ENCODE peak calls at places on chromosomes 12 and 14, in five cellular contexts. C, V, K, M and F are unnamed samples.

GRCh38 chr12:70895956-70896355 is 24.6 kb downstream of the PTPRR start:
- DNase-seq in K (no peak), C (no peak), V (no peak), M (no peak), F (no peak)

GRCh38 chr12:2302711-2303255 is 250.0 kb downstream of the CACNA1C start:
- DNase-seq in C (no peak), K (no peak), M (no peak), V (no peak), F (no peak)

GRCh38 chr14:99595034-99595433 is 9.0 kb downstream of the CCDC85C start:
- DNase-seq in M (no peak), V (no peak), K (no peak), C (no peak), F (no peak)

GRCh38 chr12:56469007-56469930 is 891 bp downstream of the SPRYD4 start:
- DNase-seq in V (peak), K (no peak), M (no peak), C (no peak), F (no peak)

GRCh38 chr12:92602476-92602875 is 100.3 kb upstream of the PLEKHG7 start:
- DNase-seq in C (peak), M (no peak), K (no peak), V (no peak), F (peak)

GRCh38 chr12:77916276-77916675 is 85.6 kb downstream of the NAV3 start:
- DNase-seq in M (no peak), K (no peak), V (no peak), C (no peak), F (no peak)

GRCh38 chr12:121025442-121026226 is 9.3 kb upstream of the C12orf43 start:
- DNase-seq in M (no peak), V (no peak), C (no peak), K (no peak), F (no peak)

GRCh38 chr14:59275668-59276067 is 87.2 kb downstream of the DAAM1 start:
- DNase-seq in C (peak), K (peak), M (no peak), V (no peak), F (peak)

GRCh38 chr12:10363665-10363921 is 26.2 kb downstream of the KLRK1 start:
- DNase-seq in V (no peak), C (no peak), K (no peak), M (no peak), F (no peak)
- H3K4me3 ChIP-seq in V (peak), C (no peak), K (peak), M (no peak), F (peak)

GRCh38 chr14:101216725-101217463 is 313.4 kb upstream of the RTL1 start:
- DNase-seq in C (no peak), M (no peak), V (no peak), K (no peak), F (peak)
- TF ChIP-seq CTCF in C (no peak), M (no peak), V (no peak), K (no peak), F (no peak)

DNA sequence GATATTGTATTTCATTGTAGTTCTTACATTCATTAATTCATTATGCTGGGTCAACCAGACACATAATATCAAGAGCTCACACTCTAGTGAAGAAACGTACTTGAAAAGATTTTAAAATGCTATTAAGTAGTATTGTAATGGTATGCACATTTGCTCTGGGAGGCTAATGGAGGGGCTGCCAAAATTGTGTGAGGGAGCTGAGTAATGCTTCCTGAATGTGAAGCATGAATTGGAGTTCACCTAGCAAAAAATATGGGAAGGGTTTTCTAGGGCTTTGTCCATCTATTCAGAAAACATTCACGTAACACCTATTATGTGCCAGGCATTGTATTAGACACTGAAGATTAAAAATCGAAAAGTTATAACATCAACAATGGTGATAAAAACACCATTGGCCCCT is 403.8 kb upstream of the PDE3A start:
- DNase-seq in K (no peak), C (peak), M (no peak), V (no peak), F (peak)
- H3K4me3 ChIP-seq in K (no peak), C (no peak), M (no peak), V (no peak), F (no peak)

DNA sequence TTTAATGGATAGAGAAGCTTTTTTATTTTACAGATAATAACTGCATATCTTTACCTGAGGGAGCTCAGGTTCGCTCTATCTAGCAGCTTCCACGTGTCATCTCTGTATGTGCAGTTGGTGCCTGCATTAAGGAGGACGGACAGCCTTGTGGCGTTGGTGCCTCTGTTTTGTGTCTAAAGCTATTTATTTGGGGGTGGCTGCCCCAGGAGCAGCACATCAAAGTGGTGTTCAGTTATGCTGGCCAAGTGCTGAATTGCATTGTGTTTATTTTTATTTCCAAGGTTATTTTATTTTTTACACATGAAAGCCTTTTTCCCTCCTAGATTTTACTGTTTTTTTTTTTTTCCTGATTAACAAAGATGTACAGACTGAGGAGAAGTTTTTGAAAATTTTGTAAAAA is 59.7 kb downstream of the RASSF3 start:
- DNase-seq in V (no peak), C (no peak), K (no peak), M (no peak), F (no peak)
- TF ChIP-seq CTCF in V (no peak), C (no peak), K (no peak), M (no peak), F (no peak)

DNA sequence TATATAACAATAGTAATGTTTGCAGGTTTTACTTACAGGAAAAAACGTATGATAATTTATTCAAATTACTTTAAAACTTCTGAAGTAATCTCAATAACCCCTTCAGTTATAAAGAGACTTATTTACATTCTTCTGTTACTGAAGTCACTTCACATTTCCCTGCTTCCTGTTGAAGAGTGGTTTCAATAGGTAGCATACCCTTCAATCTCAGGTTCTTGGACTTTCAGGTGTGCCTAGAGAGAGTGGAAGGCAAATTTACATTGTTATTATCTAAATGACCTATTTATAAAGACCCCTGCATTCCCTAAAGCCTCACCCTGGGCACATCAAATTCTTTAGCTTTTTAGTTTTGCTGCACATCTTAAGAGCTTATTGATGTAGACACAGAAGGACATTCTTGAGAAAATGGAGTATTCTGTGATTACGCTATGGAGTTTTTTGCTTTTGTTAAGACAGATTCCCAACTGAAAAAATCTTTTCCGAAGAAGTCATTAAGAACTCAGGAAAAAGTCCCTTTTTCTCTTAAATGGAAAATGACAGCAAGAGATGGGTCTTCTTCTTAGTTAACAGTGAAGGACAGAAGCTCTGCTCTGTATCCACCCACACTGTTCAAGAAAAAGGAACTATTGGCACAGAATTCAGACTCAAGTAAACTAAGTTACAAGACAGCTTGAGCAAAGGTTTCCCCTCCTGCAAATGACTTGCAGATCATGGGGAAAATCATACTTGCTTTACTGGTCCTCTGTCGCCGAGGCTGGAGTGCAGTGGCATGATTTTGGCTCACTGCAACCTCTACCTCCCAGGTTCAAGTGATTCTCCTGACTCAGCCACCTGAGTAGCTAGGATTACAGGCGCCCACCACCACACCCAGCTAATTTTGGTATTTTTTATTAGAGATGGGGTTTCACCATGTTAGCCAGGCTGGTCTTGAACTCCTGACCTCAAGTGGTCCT is 137.3 kb upstream of the AEBP2 start:
- DNase-seq in M (no peak), V (no peak), K (no peak), C (no peak), F (no peak)
- H3K4me3 ChIP-seq in M (no peak), V (no peak), K (no peak), C (no peak), F (no peak)

GRCh38 chr14:76985540-76986260 is 42.8 kb downstream of the IRF2BPL start:
- DNase-seq in V (no peak), C (no peak), M (no peak), K (no peak), F (peak)
- TF ChIP-seq CTCF in V (no peak), C (no peak), M (no peak), K (no peak), F (no peak)

DNA sequence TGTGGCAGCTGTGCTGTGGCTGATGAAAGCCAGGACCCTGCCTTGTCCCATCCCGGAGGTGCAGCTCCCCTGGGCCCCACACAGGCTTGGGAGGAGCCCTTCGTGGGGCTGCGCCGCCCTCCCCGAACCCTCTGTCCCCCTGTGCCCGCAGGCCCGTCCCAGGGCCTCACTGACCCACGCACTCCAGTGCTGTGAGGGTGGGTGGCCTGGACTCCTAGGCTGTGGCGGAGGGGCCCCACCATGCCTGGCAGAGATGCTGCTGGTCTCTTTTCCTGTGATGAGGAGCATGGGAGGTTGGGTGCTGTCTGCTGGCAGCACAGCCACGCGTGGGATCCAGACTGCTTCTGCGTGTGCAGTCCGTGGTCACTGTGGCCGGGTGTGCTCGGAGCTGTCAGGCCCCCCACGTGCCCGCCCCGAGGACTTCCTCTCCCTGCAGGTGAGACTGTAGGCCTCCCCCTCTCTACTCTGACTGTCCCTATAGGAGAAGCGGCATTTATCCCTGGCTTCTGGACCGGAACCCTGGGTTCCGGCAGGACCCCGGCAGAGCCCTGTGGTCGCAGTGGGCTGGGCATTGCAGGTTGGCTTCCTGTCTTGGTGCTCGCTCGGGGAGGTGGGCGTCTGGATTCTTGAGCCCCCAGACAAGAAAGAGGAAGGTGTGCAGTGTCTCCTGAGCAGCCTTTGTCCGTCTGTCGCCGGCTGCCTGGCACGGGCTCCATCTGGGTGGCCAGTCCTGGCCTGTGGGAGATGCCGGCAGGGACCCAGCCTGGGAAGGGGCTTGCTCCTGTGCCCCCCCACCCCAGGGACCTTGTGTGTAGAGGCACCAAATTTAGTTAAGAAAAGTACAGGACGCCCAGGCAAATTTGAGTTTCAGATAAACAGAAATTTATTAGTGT is 2.3 kb downstream of the MTA1 start:
- DNase-seq in K (no peak), C (no peak), V (peak), M (no peak), F (no peak)
- H3K4me3 ChIP-seq in K (peak), C (peak), V (peak), M (no peak), F (peak)

GRCh38 chr12:29591140-29592020 is 93.9 kb upstream of the OVCH1 start:
- DNase-seq in V (no peak), K (no peak), C (peak), M (peak), F (peak)
- TF ChIP-seq CTCF in V (no peak), K (peak), C (peak), M (peak), F (peak)

GRCh38 chr12:11559941-11560340 is 89.5 kb upstream of the ETV6 start:
- DNase-seq in C (no peak), M (no peak), V (no peak), K (no peak), F (no peak)

GRCh38 chr12:11561416-11561815 is 88.1 kb upstream of the ETV6 start:
- DNase-seq in V (no peak), M (no peak), K (no peak), C (no peak), F (no peak)

GRCh38 chr12:11555195-11555594 is 94.3 kb upstream of the ETV6 start:
- DNase-seq in C (no peak), M (no peak), V (no peak), K (no peak), F (no peak)

GRCh38 chr12:11553871-11554533 is 95.5 kb upstream of the ETV6 start:
- DNase-seq in C (peak), V (no peak), K (peak), M (peak), F (peak)

GRCh38 chr12:11555743-11556625 is 93.5 kb upstream of the ETV6 start:
- DNase-seq in C (no peak), K (no peak), V (no peak), M (no peak), F (no peak)
- H3K4me3 ChIP-seq in C (peak), K (no peak), V (peak), M (no peak), F (peak)

DNA sequence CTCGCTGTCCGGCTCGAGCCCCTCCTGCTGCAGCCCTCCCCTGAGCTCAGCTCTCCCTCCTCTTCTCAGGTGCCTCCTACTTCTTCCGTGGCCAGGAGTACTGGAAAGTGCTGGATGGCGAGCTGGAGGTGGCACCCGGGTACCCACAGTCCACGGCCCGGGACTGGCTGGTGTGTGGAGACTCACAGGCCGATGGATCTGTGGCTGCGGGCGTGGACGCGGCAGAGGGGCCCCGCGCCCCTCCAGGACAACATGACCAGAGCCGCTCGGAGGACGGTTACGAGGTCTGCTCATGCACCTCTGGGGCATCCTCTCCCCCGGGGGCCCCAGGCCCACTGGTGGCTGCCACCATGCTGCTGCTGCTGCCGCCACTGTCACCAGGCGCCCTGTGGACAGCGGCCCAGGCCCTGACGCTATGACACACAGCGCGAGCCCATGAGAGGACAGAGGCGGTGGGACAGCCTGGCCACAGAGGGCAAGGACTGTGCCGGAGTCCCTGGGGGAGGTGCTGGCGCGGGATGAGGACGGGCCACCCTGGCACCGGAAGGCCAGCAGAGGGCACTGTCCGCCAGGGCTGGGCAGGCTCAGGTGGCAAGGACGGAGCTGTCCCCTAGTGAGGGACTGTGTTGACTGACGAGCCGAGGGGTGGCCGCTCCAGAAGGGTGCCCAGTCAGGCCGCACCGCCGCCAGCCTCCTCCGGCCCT is 22.8 kb downstream of the MMP17 start:
- DNase-seq in V (peak), C (no peak), M (no peak), K (no peak), F (peak)
- TF ChIP-seq CTCF in V (peak), C (peak), M (no peak), K (no peak), F (peak)